ENCODE peak calls at places on chromosomes 3 and 15, in five cellular contexts. Y is left lung, B is Caco-2, E is colonic mucosa, V is SJCRH30. K is an unnamed sample.
A peak's percentile ranks its signal among the peaks of the same experiment; 100 is the strongest.

GRCh38 chr15:89770041-89770440 is 6.1 kb upstream of the MESP2 start:
- DNase-seq in B (no peak), E (no peak), V (no peak), Y (no peak), K (no peak)

GRCh38 chr3:149368201-149368849 is 9.1 kb downstream of the TM4SF1 start:
- DNase-seq in Y (no peak), V (no peak), B (no peak), E (peak; percentile 68), K (no peak)

GRCh38 chr15:31216210-31216911 is 110.3 kb upstream of the KLF13 start:
- DNase-seq in E (peak; percentile 96), B (peak; percentile 53), Y (peak; percentile 95), V (peak; percentile 64), K (peak; percentile 4)

GRCh38 chr15:69758810-69759410 is 306.3 kb downstream of the RPLP1 start:
- DNase-seq in E (peak; percentile 60), Y (peak; percentile 52), B (no peak), V (no peak), K (no peak)

GRCh38 chr15:91909574-91909973 is 56.1 kb downstream of the SLCO3A1 start:
- DNase-seq in Y (no peak), V (no peak), E (no peak), B (no peak), K (no peak)

GRCh38 chr3:69009559-69010410 is 3.7 kb downstream of the EOGT start:
- DNase-seq in E (no peak), Y (no peak), V (no peak), B (no peak), K (no peak)

GRCh38 chr3:102069211-102069662 is 219.9 kb downstream of the NFKBIZ start:
- DNase-seq in V (no peak), E (no peak), Y (no peak), B (no peak), K (peak; percentile 37)

GRCh38 chr15:65323071-65323511 is 18.6 kb downstream of the RNU5B-1 start:
- DNase-seq in B (no peak), E (no peak), V (peak; percentile 99), Y (no peak), K (no peak)

GRCh38 chr3:11734-12133 is 184.8 kb upstream of the CHL1 start:
- DNase-seq in V (no peak), Y (no peak), B (no peak), E (no peak), K (no peak)

GRCh38 chr3:60301142-60301541 is 950.1 kb downstream of the FHIT start:
- DNase-seq in Y (no peak), V (no peak), B (no peak), E (no peak), K (no peak)

GRCh38 chr3:144229237-144229830 is 257.7 kb downstream of the DIPK2A start:
- DNase-seq in V (peak; percentile 27), Y (no peak), B (no peak), E (no peak), K (no peak)

GRCh38 chr15:57259511-57260143 is 116.7 kb upstream of the CGNL1 start:
- DNase-seq in V (peak; percentile 99), Y (no peak), E (peak; percentile 68), B (no peak), K (no peak)

GRCh38 chr15:80059786-80060489 is 462 bp downstream of the ZFAND6 start:
- DNase-seq in Y (no peak), V (peak; percentile 77), E (peak; percentile 49), B (peak; percentile 72), K (no peak)

GRCh38 chr3:111299070-111299672 is 227.6 kb downstream of the NECTIN3 start:
- DNase-seq in V (peak; percentile 96), Y (no peak), B (no peak), E (no peak), K (no peak)

GRCh38 chr3:65444448-65444815 is 594.3 kb downstream of the MAGI1 start:
- DNase-seq in B (no peak), Y (no peak), E (no peak), V (no peak), K (no peak)

GRCh38 chr3:16070707-16071106 is 103.8 kb upstream of the GALNT15 start:
- DNase-seq in Y (no peak), E (no peak), V (no peak), B (no peak), K (no peak)

GRCh38 chr3:195701042-195701910 is 19.5 kb upstream of the MUC20 start:
- DNase-seq in V (no peak), B (no peak), E (no peak), Y (no peak), K (no peak)

GRCh38 chr15:56987286-56987685 is 68.8 kb downstream of the TCF12 start:
- DNase-seq in E (no peak), V (no peak), Y (no peak), B (no peak), K (no peak)

GRCh38 chr3:136839556-136839931 is 20.6 kb downstream of the SLC35G2 start:
- DNase-seq in Y (no peak), E (no peak), V (no peak), B (no peak), K (no peak)

GRCh38 chr15:58434334-58434888 is 2.6 kb downstream of the LIPC start:
- DNase-seq in B (no peak), E (peak; percentile 15), V (peak; percentile 57), Y (no peak), K (no peak)

GRCh38 chr3:39203862-39204261 is 11.5 kb upstream of the XIRP1 start:
- DNase-seq in V (no peak), Y (no peak), E (peak; percentile 7), B (no peak), K (no peak)

GRCh38 chr15:51121118-51121517 is 26.4 kb upstream of the TNFAIP8L3 start:
- DNase-seq in E (no peak), V (no peak), Y (peak; percentile 41), B (no peak), K (peak; percentile 88)

GRCh38 chr15:40372966-40373365 is 9.6 kb upstream of the KNSTRN start:
- DNase-seq in E (no peak), B (no peak), V (no peak), Y (no peak), K (no peak)

GRCh38 chr15:64686130-64686735 is 89.2 kb downstream of the RBPMS2 start:
- DNase-seq in V (peak; percentile 73), B (peak; percentile 56), E (peak; percentile 47), Y (no peak), K (no peak)

GRCh38 chr3:13543251-13543650 is 5.7 kb upstream of the FBLN2 start:
- DNase-seq in E (peak; percentile 40), V (no peak), B (no peak), Y (peak; percentile 57), K (no peak)

GRCh38 chr15:48153526-48153925 is 24.6 kb downstream of the MYEF2 start:
- DNase-seq in V (no peak), B (no peak), Y (no peak), E (no peak), K (no peak)

GRCh38 chr3:53234841-53235232 is 21.0 kb downstream of the TKT start:
- DNase-seq in V (no peak), B (no peak), Y (no peak), E (no peak), K (no peak)

GRCh38 chr15:58875343-58875742 is 58.1 kb downstream of the SLTM start:
- DNase-seq in B (no peak), V (no peak), Y (no peak), E (no peak), K (no peak)

GRCh38 chr3:134545818-134546217 is 60.0 kb downstream of the CEP63 start:
- DNase-seq in V (no peak), E (no peak), Y (no peak), B (no peak), K (no peak)

GRCh38 chr3:134544306-134544705 is 58.4 kb downstream of the CEP63 start:
- DNase-seq in V (no peak), E (no peak), B (no peak), Y (no peak), K (no peak)

GRCh38 chr3:134542287-134542686 is 56.4 kb downstream of the CEP63 start:
- DNase-seq in B (no peak), V (no peak), Y (no peak), E (no peak), K (no peak)

GRCh38 chr3:134543113-134543512 is 57.3 kb downstream of the CEP63 start:
- DNase-seq in E (no peak), Y (no peak), B (no peak), V (no peak), K (no peak)
- H3K4me3 ChIP-seq in E (no peak overlapping the region), Y (no peak overlapping the region), B (no peak overlapping the region), V (no peak overlapping the region), K (no peak overlapping the region)

GRCh38 chr15:43795197-43795596 is 3.1 kb downstream of the SERF2 start:
- DNase-seq in V (no peak), E (no peak), B (no peak), Y (no peak), K (no peak)
- H3K4me3 ChIP-seq in V (no peak overlapping the region), E (no peak overlapping the region), B (no peak overlapping the region), Y (no peak overlapping the region), K (no peak overlapping the region)

DNA sequence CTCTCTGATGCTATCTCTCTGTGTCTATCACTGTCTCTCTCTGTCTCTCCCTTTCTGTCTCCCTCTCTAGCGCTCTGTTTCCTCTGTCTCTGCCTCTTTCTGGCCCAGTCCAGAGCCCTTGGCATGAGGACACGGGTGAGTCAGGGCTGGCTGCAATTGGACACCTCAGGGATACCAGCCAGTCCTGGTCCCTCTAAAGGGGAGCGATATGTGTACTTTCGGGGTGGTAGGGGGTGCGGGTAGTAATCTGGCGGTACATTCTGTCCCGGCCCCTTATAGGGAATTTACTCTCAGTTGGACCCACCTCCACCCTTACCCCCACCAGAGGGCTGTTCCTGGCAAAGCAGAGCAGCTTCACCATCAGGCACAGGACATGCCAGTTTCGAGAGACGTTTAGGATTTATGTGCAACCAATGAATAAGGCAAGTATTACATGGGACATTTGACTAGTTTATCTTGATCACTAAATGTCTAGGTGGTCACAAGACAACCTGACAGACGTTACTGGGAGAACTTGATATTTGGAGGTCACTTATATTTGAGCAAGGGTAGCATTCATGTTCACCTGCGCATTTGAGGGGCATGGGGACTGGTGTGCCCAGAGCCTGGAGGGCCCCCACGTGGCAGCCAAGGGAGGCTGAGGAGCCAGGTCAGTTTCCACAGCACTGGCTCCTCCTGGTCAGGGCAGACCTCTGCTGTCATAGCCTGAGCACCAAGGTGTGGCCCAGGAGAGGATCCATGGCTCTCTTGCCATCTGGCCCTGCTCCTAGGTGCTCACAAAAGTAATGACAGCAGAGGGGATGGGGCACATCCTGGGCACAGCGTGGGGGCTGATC is 256.1 kb downstream of the PLCL2 start:
- DNase-seq in B (no peak), E (no peak), V (no peak), Y (no peak), K (no peak)
- H3K4me3 ChIP-seq in B (no peak overlapping the region), E (no peak overlapping the region), V (no peak overlapping the region), Y (no peak overlapping the region), K (no peak overlapping the region)

DNA sequence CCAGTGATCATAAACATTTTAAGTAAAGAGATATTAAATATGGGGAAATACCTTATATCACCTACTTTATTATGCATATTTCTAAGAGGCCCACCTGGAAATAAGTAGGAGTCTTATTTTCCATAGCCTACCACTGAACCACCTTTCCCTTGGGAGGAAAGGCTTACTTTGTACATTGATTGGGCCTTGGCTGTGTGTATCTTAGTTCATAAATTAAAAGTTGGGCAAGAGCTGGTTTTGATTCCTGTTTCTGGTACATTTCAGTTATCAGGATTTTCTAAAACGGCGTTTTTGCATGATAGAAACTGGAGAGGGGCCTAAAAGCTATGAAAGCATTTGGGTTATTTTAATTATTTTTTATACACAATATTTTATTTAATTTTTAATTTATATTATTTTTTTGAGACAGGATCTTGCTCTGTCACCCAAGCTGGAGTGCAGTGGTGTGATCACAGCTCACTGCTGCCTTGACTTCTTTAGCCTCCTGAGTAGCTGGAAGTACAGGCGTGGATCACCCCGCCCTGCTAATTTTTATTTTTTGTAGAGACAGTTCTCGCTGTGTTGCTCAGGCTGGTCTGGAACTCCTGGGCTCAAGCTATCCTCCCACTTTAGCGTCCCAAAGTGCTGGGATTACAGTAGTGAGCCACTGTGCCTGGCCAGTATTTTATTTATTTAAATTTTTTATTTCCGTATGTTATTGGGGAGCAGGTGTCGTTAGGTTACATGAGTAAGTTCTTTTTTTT is 2.6 kb downstream of the GMPS start:
- DNase-seq in V (no peak), B (no peak), Y (no peak), E (no peak), K (no peak)
- H3K4me3 ChIP-seq in V (peak overlapping the region; percentile 84), B (no peak overlapping the region), Y (no peak overlapping the region), E (no peak overlapping the region), K (no peak overlapping the region)

K was measured in epithelial cell of proximal tubule.